ENCODE peak calls at places on chromosomes 4 and X, in nine cellular contexts. Z is HepG2, S is GM23338, K is GM12891, W is prostate gland, X is breast epithelium, T is suprapubic skin, Q is sigmoid colon, L is stomach. F is an unnamed sample.

GRCh38 chr4:40238700-40239548 is 42.1 kb downstream of the RHOH start:
- DNase-seq in Z (no peak), S (peak; percentile 56), K (no peak), W (no peak), X (no peak), T (no peak), Q (no peak), L (no peak), F (no peak)

GRCh38 chrX:14363719-14364118 is 165.6 kb upstream of the GLRA2 start:
- DNase-seq in Z (no peak), S (no peak), K (no peak), W (no peak), X (no peak), T (no peak), Q (no peak), L (no peak), F (no peak)

GRCh38 chr4:156733582-156733981 is 238.0 kb downstream of the PDGFC start:
- DNase-seq in Z (no peak), S (no peak), K (no peak), W (no peak), X (no peak), T (no peak), Q (no peak), L (no peak), F (no peak)

GRCh38 chr4:8516061-8516573 is 64.1 kb upstream of the GPR78 start:
- DNase-seq in Z (no peak), S (no peak), K (no peak), W (no peak), X (no peak), T (no peak), Q (peak; percentile 33), L (no peak), F (no peak)

GRCh38 chr4:150078996-150079581 is 844 bp downstream of the DCLK2 start:
- DNase-seq in Z (no peak), S (peak; percentile 67), K (peak; percentile 25), W (peak; percentile 6), X (no peak), T (peak; percentile 68), Q (peak; percentile 77), L (no peak), F (no peak)

GRCh38 chr4:41611881-41612871 is 74.2 kb downstream of the LIMCH1 start:
- DNase-seq in Z (no peak), S (peak; percentile 68), K (no peak), W (peak; percentile 47), X (peak; percentile 73), T (no peak), Q (peak; percentile 79), L (peak; percentile 42), F (no peak)

GRCh38 chr4:25949166-25949748 is 35.2 kb downstream of the SMIM20 start:
- DNase-seq in Z (peak; percentile 91), S (peak; percentile 91), K (no peak), W (no peak), X (no peak), T (no peak), Q (no peak), L (no peak), F (no peak)

GRCh38 chr4:20085156-20085555 is 166.5 kb upstream of the SLIT2 start:
- DNase-seq in Z (no peak), S (no peak), K (no peak), W (no peak), X (no peak), T (no peak), Q (no peak), L (no peak), F (no peak)

GRCh38 chr4:161314371-161314770 is 849.4 kb downstream of the FSTL5 start:
- DNase-seq in Z (no peak), S (no peak), K (no peak), W (no peak), X (no peak), T (no peak), Q (no peak), L (no peak), F (no peak)

GRCh38 chr4:25702848-25703247 is 47.2 kb downstream of the SLC34A2 start:
- DNase-seq in Z (no peak), S (no peak), K (no peak), W (no peak), X (no peak), T (peak; percentile 68), Q (no peak), L (no peak), F (no peak)

GRCh38 chr4:22897520-22898108 is 204.9 kb downstream of the GBA3 start:
- DNase-seq in Z (peak; percentile 16), S (peak; percentile 67), K (peak; percentile 8), W (no peak), X (no peak), T (no peak), Q (no peak), L (peak; percentile 28), F (no peak)

GRCh38 chr4:8760561-8760960 is 111.1 kb downstream of the HMX1 start:
- DNase-seq in Z (no peak), S (no peak), K (no peak), W (no peak), X (no peak), T (peak; percentile 42), Q (peak; percentile 53), L (no peak), F (no peak)

GRCh38 chrX:50103866-50104566 is 96.8 kb downstream of the AKAP4 start:
- DNase-seq in Z (no peak), S (no peak), K (no peak), W (no peak), X (no peak), T (no peak), Q (no peak), L (no peak), F (no peak)

GRCh38 chr4:100421356-100421978 is 96.4 kb downstream of the EMCN start:
- DNase-seq in Z (peak; percentile 7), S (peak; percentile 50), K (no peak), W (no peak), X (no peak), T (no peak), Q (no peak), L (no peak), F (no peak)

DNA sequence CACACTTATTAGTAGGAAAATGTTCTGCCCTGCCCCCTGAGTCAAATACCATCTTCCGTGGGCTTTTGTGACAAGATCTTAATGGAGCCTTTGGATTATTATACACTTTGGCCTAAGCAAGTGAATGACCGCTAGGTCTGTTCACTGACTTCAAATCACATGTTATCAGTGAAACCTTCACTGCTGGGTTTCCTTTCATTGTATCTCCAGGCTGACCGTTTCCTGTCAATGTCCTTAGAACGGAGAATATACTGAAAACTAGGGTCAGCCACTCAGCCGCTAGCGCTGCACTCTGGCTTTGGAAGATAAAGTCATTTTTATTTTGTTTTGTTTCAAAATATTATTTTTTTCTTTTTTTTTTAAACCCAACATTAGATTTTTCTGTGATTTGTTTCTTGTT is 107.0 kb upstream of the TLL1 start:
- DNase-seq in Z (no peak), S (no peak), K (no peak), W (no peak), X (no peak), T (no peak), Q (no peak), L (no peak), F (no peak)
- TF ChIP-seq POLR2AphosphoS5 in Z (no peak), S (no peak), K (no peak), W (no peak), X (no peak), T (no peak), Q (no peak), L (no peak), F (no peak)

GRCh38 chr4:1290165-1290977 is 680 bp downstream of the MAEA start:
- DNase-seq in Z (no peak), S (no peak), K (no peak), W (no peak), X (no peak), T (no peak), Q (no peak), L (peak; percentile 64), F (no peak)
- TF ChIP-seq POLR2AphosphoS5 in Z (no peak), S (no peak), K (no peak), W (no peak), X (no peak), T (no peak), Q (no peak), L (peak; percentile 30), F (peak; percentile 19)

GRCh38 chr4:971670-972500 is 1.5 kb downstream of the DGKQ start:
- DNase-seq in Z (no peak), S (no peak), K (no peak), W (no peak), X (no peak), T (no peak), Q (no peak), L (no peak), F (no peak)

GRCh38 chr4:968621-969394 is 4.6 kb downstream of the DGKQ start:
- DNase-seq in Z (no peak), S (no peak), K (no peak), W (no peak), X (no peak), T (no peak), Q (no peak), L (no peak), F (no peak)

GRCh38 chr4:970046-970745 is 3.2 kb downstream of the DGKQ start:
- DNase-seq in Z (no peak), S (no peak), K (no peak), W (no peak), X (no peak), T (no peak), Q (no peak), L (no peak), F (no peak)

GRCh38 chr4:972651-973424 is 531 bp downstream of the DGKQ start:
- DNase-seq in Z (no peak), S (peak; percentile 65), K (peak; percentile 77), W (no peak), X (no peak), T (no peak), Q (no peak), L (peak; percentile 39), F (no peak)

DNA sequence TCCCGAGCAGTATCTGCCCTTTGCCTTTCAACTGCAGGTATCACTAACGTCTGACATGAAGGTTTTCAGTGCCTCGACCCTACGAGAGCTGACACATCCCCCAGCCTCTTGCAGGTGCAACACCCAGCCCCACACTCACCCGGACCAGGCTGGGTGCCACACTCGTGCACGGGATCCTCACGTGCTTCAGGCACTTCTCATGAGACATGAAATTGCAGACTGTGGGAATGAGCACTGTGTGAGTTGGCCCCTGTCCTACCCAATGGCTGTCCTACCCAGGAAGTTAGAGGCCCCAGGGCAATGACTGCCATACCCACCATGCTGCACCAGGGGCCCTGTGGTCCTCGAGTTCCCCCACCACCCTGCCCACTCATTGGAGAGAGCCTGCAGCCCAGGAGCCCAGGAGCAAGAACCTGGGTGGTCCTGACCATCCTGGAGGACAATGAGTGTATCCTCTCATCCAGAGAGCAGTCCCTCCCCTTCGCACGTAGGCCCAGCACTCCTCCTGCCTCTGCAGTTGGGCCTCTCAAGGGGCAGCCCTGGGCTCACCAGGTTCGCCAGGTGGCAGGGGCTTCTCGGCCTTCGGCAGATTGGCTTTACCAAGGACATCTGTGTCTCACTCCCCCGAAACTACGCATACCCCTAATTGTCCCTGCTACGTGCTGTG is 2.4 kb downstream of the DGKQ start:
- DNase-seq in Z (no peak), S (no peak), K (no peak), W (no peak), X (no peak), T (no peak), Q (no peak), L (no peak), F (no peak)
- TF ChIP-seq POLR2AphosphoS5 in Z (no peak), S (no peak), K (no peak), W (no peak), X (no peak), T (no peak), Q (no peak), L (no peak), F (no peak)

DNA sequence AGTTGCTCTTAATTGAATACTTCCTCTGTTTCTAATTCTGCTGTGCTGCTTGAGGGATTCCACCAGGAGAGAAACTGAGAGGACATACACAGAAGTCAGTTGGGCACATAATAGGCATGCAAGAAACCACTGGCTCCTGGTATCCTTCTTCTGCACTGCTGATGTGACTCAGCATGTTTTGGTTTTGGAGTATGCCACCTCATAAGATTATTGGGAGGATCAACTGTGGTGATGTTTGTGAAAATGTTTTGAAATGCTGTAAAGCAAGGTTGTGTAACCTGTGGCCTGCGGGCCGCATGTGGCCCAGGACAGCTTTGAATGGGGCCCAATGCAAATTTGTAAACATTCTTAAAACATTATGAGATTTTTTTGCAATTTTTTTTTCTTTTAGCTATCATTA is 119.6 kb downstream of the GATB start:
- DNase-seq in Z (peak; percentile 3), S (no peak), K (no peak), W (no peak), X (no peak), T (no peak), Q (no peak), L (no peak), F (no peak)
- TF ChIP-seq POLR2AphosphoS5 in Z (no peak), S (no peak), K (no peak), W (no peak), X (no peak), T (no peak), Q (no peak), L (no peak), F (no peak)